ENCODE peak calls at places on chromosomes 16 and 17, in ten cellular contexts. H is stimulated activated CD4-positive, alpha-beta T cell treated with anti-CD3 and anti-CD28 coated beads, Interleukin-1b, Interleukin-23, amount 100 ng/mL, for 24 hours; R is activated naive CD8-positive, alpha-beta T cell treated with anti-CD3 and anti-CD28 coated beads, Interleukin-2, amount 50 U/mL, for 16 hours; E is GM04504; P is hypothalamus; I is amniotic stem cell; G is cardiac fibroblast; V is CD8-positive, alpha-beta memory T cell; A is G401; X is activated T-helper 9 cell treated with anti-CD3 and anti-CD28 coated beads, Interleukin-2, amount 50 U/mL, for 16 hours. F is an unnamed sample.

GRCh38 chr16:1812732-1813163 is 13.9 kb downstream of the HAGH start:
- DNase-seq in H (peak), A (peak), X (peak), V (peak), R (no peak), G (peak), P (no peak), E (no peak), I (peak), F (peak)

GRCh38 chr17:5706835-5707234 is 122.5 kb upstream of the NLRP1 start:
- DNase-seq in I (peak), V (peak), X (peak), P (peak), A (peak), E (peak), R (peak), G (peak), H (peak), F (peak)

GRCh38 chr17:12815642-12816141 is 26.4 kb downstream of the ARHGAP44 start:
- DNase-seq in I (no peak), X (no peak), P (no peak), G (no peak), V (no peak), A (no peak), E (no peak), H (no peak), R (no peak), F (no peak)

GRCh38 chr17:43350888-43351361 is 47.9 kb upstream of the ARL4D start:
- DNase-seq in H (no peak), G (no peak), V (no peak), I (no peak), A (no peak), E (no peak), P (no peak), X (no peak), R (no peak), F (no peak)

GRCh38 chr17:69466905-69467630 is 52.6 kb downstream of the MAP2K6 start:
- DNase-seq in A (peak), G (peak), I (no peak), P (no peak), H (no peak), X (no peak), V (no peak), E (peak), R (no peak), F (no peak)

GRCh38 chr17:48892940-48893645 is 506 bp downstream of the ATP5MC1 start:
- DNase-seq in G (no peak), P (no peak), V (no peak), E (no peak), I (no peak), R (no peak), A (no peak), H (no peak), X (no peak), F (no peak)

GRCh38 chr17:43543300-43543699 is 2.8 kb downstream of the ETV4 start:
- DNase-seq in A (no peak), G (no peak), X (no peak), R (no peak), H (no peak), I (no peak), P (no peak), V (no peak), E (no peak), F (no peak)

GRCh38 chr16:29820271-29820701 is at the start of gene MVP:
- DNase-seq in I (peak), A (no peak), P (no peak), H (no peak), V (peak), G (peak), R (no peak), E (no peak), X (no peak), F (no peak)

GRCh38 chr17:45952814-45953320 is 46.2 kb upstream of the STH start:
- DNase-seq in P (no peak), R (no peak), X (no peak), V (no peak), I (no peak), H (no peak), E (no peak), A (no peak), G (no peak), F (no peak)

GRCh38 chr17:55432358-55433028 is 10.9 kb upstream of the MMD start:
- DNase-seq in X (no peak), I (no peak), E (no peak), V (no peak), A (no peak), H (no peak), G (no peak), P (no peak), R (no peak), F (no peak)

GRCh38 chr17:64008830-64009229 is 10.7 kb downstream of the PRR29 start:
- DNase-seq in E (no peak), I (no peak), A (no peak), R (no peak), V (no peak), G (no peak), X (no peak), P (no peak), H (no peak), F (no peak)

GRCh38 chr16:89505204-89506112 is 2.7 kb upstream of the SPG7 start:
- DNase-seq in P (no peak), V (peak), A (no peak), E (peak), R (peak), H (peak), X (peak), I (no peak), G (peak), F (no peak)

GRCh38 chr17:5523249-5523648 is 36.9 kb downstream of the MIS12 start:
- DNase-seq in A (no peak), P (no peak), G (no peak), H (no peak), R (no peak), V (no peak), E (no peak), I (no peak), X (no peak), F (no peak)

GRCh38 chr16:30867747-30868146 is 26.1 kb downstream of the BCL7C start:
- DNase-seq in P (no peak), G (peak), V (no peak), H (no peak), I (no peak), R (no peak), X (no peak), E (no peak), A (no peak), F (no peak)

GRCh38 chr17:77930780-77931768 is 27.4 kb upstream of the TNRC6C start:
- DNase-seq in E (no peak), I (no peak), X (no peak), H (no peak), V (no peak), A (no peak), G (no peak), P (no peak), R (no peak), F (no peak)

GRCh38 chr17:71184716-71185115 is 936.1 kb upstream of the SOX9 start:
- DNase-seq in A (no peak), E (peak), R (no peak), G (no peak), P (no peak), I (no peak), H (no peak), V (no peak), X (no peak), F (peak)

GRCh38 chr16:4496305-4496704 is 20.1 kb downstream of the HMOX2 start:
- DNase-seq in G (peak), E (no peak), P (no peak), A (no peak), H (no peak), V (no peak), I (no peak), R (no peak), X (no peak), F (no peak)

GRCh38 chr16:87342978-87343752 is 26.0 kb upstream of the C16orf95 start:
- DNase-seq in V (no peak), R (no peak), E (no peak), I (no peak), G (no peak), H (no peak), P (no peak), A (peak), X (no peak), F (no peak)

GRCh38 chr16:48300391-48300856 is 53.1 kb upstream of the ABCC11 start:
- DNase-seq in V (no peak), I (no peak), A (no peak), R (no peak), P (no peak), H (no peak), G (peak), E (peak), X (no peak), F (no peak)

GRCh38 chr17:77565166-77565565 is 393.3 kb upstream of the TNRC6C start:
- DNase-seq in X (no peak), A (no peak), H (no peak), V (no peak), R (no peak), P (no peak), G (no peak), E (no peak), I (no peak), F (no peak)

GRCh38 chr17:45386180-45386579 is 46.5 kb downstream of the ARHGAP27 start:
- DNase-seq in V (no peak), H (no peak), G (no peak), P (no peak), A (no peak), R (no peak), E (no peak), X (no peak), I (no peak), F (no peak)

GRCh38 chr16:87499189-87499486 is 6.3 kb upstream of the ZCCHC14 start:
- DNase-seq in H (no peak), I (peak), G (peak), E (peak), A (no peak), X (no peak), P (no peak), V (no peak), R (no peak), F (no peak)

GRCh38 chr17:1529863-1530262 is 13.5 kb upstream of the INPP5K start:
- DNase-seq in X (no peak), A (no peak), I (no peak), E (no peak), G (no peak), P (no peak), R (no peak), V (no peak), H (no peak), F (no peak)

GRCh38 chr17:74177018-74177450 is 26.4 kb upstream of the RPL38 start:
- DNase-seq in R (no peak), H (no peak), V (no peak), A (no peak), X (no peak), I (no peak), P (no peak), G (peak), E (no peak), F (no peak)

GRCh38 chr17:37373530-37374159 is 2.1 kb upstream of the C17orf78 start:
- DNase-seq in X (peak), A (peak), R (peak), E (peak), I (peak), H (peak), G (peak), V (peak), P (no peak), F (peak)

GRCh38 chr17:46772013-46772878 is 46.2 kb downstream of the WNT3 start:
- DNase-seq in X (no peak), H (no peak), G (peak), P (no peak), R (no peak), E (no peak), V (no peak), A (peak), I (no peak), F (no peak)

GRCh38 chr17:41322264-41322902 is 6.9 kb upstream of the KRTAP17-1 start:
- DNase-seq in I (peak), A (peak), P (no peak), E (peak), V (peak), X (no peak), H (no peak), G (peak), R (no peak), F (no peak)

GRCh38 chr16:3094289-3095027 is 4.6 kb downstream of the ZSCAN10 start:
- DNase-seq in I (no peak), V (peak), G (peak), E (no peak), P (no peak), R (no peak), H (no peak), X (peak), A (peak), F (no peak)

GRCh38 chr16:83932955-83933673 is 19.9 kb upstream of the OSGIN1 start:
- DNase-seq in R (no peak), A (no peak), E (no peak), H (no peak), X (no peak), I (no peak), V (no peak), P (no peak), G (no peak), F (no peak)

GRCh38 chr16:1088295-1089170 is 7.5 kb downstream of the C1QTNF8 start:
- DNase-seq in R (no peak), G (no peak), P (no peak), E (no peak), A (no peak), H (no peak), I (no peak), V (no peak), X (no peak), F (no peak)

GRCh38 chr17:40425741-40426140 is 8.0 kb upstream of the TOP2A start:
- DNase-seq in V (no peak), I (no peak), H (no peak), X (no peak), E (no peak), P (no peak), G (no peak), R (no peak), A (no peak), F (no peak)

GRCh38 chr17:42456223-42457106 is 2.2 kb upstream of the ATP6V0A1 start:
- DNase-seq in V (peak), R (no peak), G (peak), H (no peak), P (no peak), X (no peak), E (peak), I (peak), A (no peak), F (no peak)

GRCh38 chr17:8916470-8916869 is 49.0 kb upstream of the PIK3R6 start:
- DNase-seq in X (no peak), V (no peak), G (no peak), H (no peak), P (no peak), E (no peak), I (no peak), A (no peak), R (no peak), F (no peak)